ENCODE peak calls at places on chromosomes 7 and 10, in nine cellular contexts. One of them, this sample, is unnamed.

GRCh38 chr10:90968448-90969086 is 47.7 kb upstream of the ANKRD1 start:
- DNase-seq in T follicular helper cell: no peak
- DNase-seq in GM12865: no peak
- DNase-seq in tibial nerve: no peak
- DNase-seq in lung: no peak
- DNase-seq in foreskin fibroblast: peak
- DNase-seq in HCT116: no peak
- DNase-seq in mammary epithelial cell: peak
- DNase-seq in NCI-H2029: no peak
- DNase-seq in this sample: no peak

GRCh38 chr10:76973515-76974289 is 663.9 kb downstream of the KCNMA1 start:
- DNase-seq in tibial nerve: no peak
- DNase-seq in T follicular helper cell: no peak
- DNase-seq in HCT116: no peak
- DNase-seq in lung: no peak
- DNase-seq in NCI-H2029: no peak
- DNase-seq in foreskin fibroblast: peak
- DNase-seq in mammary epithelial cell: no peak
- DNase-seq in GM12865: no peak
- DNase-seq in this sample: no peak

GRCh38 chr7:151472644-151473380 is 32.9 kb upstream of the CRYGN start:
- DNase-seq in lung: no peak
- DNase-seq in T follicular helper cell: no peak
- DNase-seq in mammary epithelial cell: peak
- DNase-seq in HCT116: no peak
- DNase-seq in tibial nerve: no peak
- DNase-seq in NCI-H2029: peak
- DNase-seq in foreskin fibroblast: no peak
- DNase-seq in GM12865: peak
- DNase-seq in this sample: no peak

GRCh38 chr10:71294091-71294561 is 24.9 kb upstream of the SLC29A3 start:
- DNase-seq in NCI-H2029: no peak
- DNase-seq in T follicular helper cell: no peak
- DNase-seq in HCT116: no peak
- DNase-seq in GM12865: no peak
- DNase-seq in mammary epithelial cell: peak
- DNase-seq in tibial nerve: no peak
- DNase-seq in foreskin fibroblast: no peak
- DNase-seq in lung: no peak
- DNase-seq in this sample: no peak

GRCh38 chr7:137694405-137694804 is 152.4 kb downstream of the DGKI start:
- DNase-seq in GM12865: peak
- DNase-seq in T follicular helper cell: no peak
- DNase-seq in NCI-H2029: no peak
- DNase-seq in HCT116: no peak
- DNase-seq in lung: no peak
- DNase-seq in mammary epithelial cell: peak
- DNase-seq in foreskin fibroblast: peak
- DNase-seq in tibial nerve: no peak
- DNase-seq in this sample: no peak

GRCh38 chr10:70759769-70760168 is 25.4 kb downstream of the TBATA start:
- DNase-seq in foreskin fibroblast: no peak
- DNase-seq in HCT116: no peak
- DNase-seq in lung: no peak
- DNase-seq in mammary epithelial cell: peak
- DNase-seq in T follicular helper cell: no peak
- DNase-seq in NCI-H2029: no peak
- DNase-seq in GM12865: no peak
- DNase-seq in tibial nerve: no peak
- DNase-seq in this sample: no peak

GRCh38 chr7:45203947-45204445 is 46.4 kb downstream of the RAMP3 start:
- DNase-seq in HCT116: no peak
- DNase-seq in foreskin fibroblast: peak
- DNase-seq in NCI-H2029: no peak
- DNase-seq in T follicular helper cell: no peak
- DNase-seq in mammary epithelial cell: peak
- DNase-seq in lung: no peak
- DNase-seq in GM12865: peak
- DNase-seq in tibial nerve: no peak
- DNase-seq in this sample: no peak

GRCh38 chr10:48684792-48685651 is at the start of gene WDFY4:
- DNase-seq in T follicular helper cell: no peak
- DNase-seq in lung: peak
- DNase-seq in NCI-H2029: no peak
- DNase-seq in foreskin fibroblast: no peak
- DNase-seq in HCT116: no peak
- DNase-seq in tibial nerve: no peak
- DNase-seq in GM12865: peak
- DNase-seq in mammary epithelial cell: no peak
- DNase-seq in this sample: no peak

GRCh38 chr7:6238309-6238925 is 34.0 kb downstream of the CYTH3 start:
- DNase-seq in foreskin fibroblast: no peak
- DNase-seq in tibial nerve: no peak
- DNase-seq in T follicular helper cell: no peak
- DNase-seq in HCT116: no peak
- DNase-seq in GM12865: no peak
- DNase-seq in mammary epithelial cell: no peak
- DNase-seq in lung: no peak
- DNase-seq in NCI-H2029: no peak
- DNase-seq in this sample: no peak

GRCh38 chr7:19024261-19024660 is 93.2 kb downstream of the TWIST1 start:
- DNase-seq in foreskin fibroblast: peak
- DNase-seq in HCT116: no peak
- DNase-seq in T follicular helper cell: no peak
- DNase-seq in GM12865: no peak
- DNase-seq in tibial nerve: no peak
- DNase-seq in mammary epithelial cell: peak
- DNase-seq in lung: no peak
- DNase-seq in NCI-H2029: no peak
- DNase-seq in this sample: no peak

GRCh38 chr10:89516149-89516832 is 19.1 kb downstream of the SLC16A12 start:
- DNase-seq in mammary epithelial cell: peak
- DNase-seq in lung: no peak
- DNase-seq in GM12865: no peak
- DNase-seq in T follicular helper cell: no peak
- DNase-seq in foreskin fibroblast: peak
- DNase-seq in HCT116: no peak
- DNase-seq in NCI-H2029: no peak
- DNase-seq in tibial nerve: peak
- DNase-seq in this sample: no peak

GRCh38 chr10:103895458-103896186 is 22.4 kb downstream of the STN1 start:
- DNase-seq in T follicular helper cell: no peak
- DNase-seq in NCI-H2029: no peak
- DNase-seq in tibial nerve: no peak
- DNase-seq in mammary epithelial cell: peak
- DNase-seq in HCT116: peak
- DNase-seq in lung: no peak
- DNase-seq in foreskin fibroblast: peak
- DNase-seq in GM12865: peak
- DNase-seq in this sample: no peak

GRCh38 chr10:100184426-100185219 is 1.2 kb downstream of the ERLIN1 start:
- DNase-seq in lung: no peak
- DNase-seq in mammary epithelial cell: peak
- DNase-seq in NCI-H2029: no peak
- DNase-seq in tibial nerve: no peak
- DNase-seq in GM12865: peak
- DNase-seq in foreskin fibroblast: no peak
- DNase-seq in HCT116: peak
- DNase-seq in T follicular helper cell: no peak
- DNase-seq in this sample: no peak